ENCODE peak calls at places on chromosomes 6 and 20, in nine cellular contexts. One of them, this sample, is unnamed.

GRCh38 chr6:3311798-3312197 is 53.1 kb downstream of the PSMG4 start:
- DNase-seq in SHP77: no peak
- DNase-seq in nephron progenitor cell: no peak
- DNase-seq in spleen: peak; percentile 16
- DNase-seq in KBM-7: no peak
- DNase-seq in mucosa of gallbladder: no peak
- DNase-seq in BE2C: no peak
- DNase-seq in non-pigmented ciliary epithelial cell: no peak
- DNase-seq in mesendoderm: no peak
- DNase-seq in this sample: no peak

GRCh38 chr6:159217595-159218275 is 48.5 kb downstream of the FNDC1 start:
- DNase-seq in mesendoderm: peak; percentile 83
- DNase-seq in non-pigmented ciliary epithelial cell: peak; percentile 6
- DNase-seq in spleen: no peak
- DNase-seq in SHP77: peak; percentile 2
- DNase-seq in KBM-7: peak; percentile 39
- DNase-seq in mucosa of gallbladder: peak; percentile 23
- DNase-seq in nephron progenitor cell: peak; percentile 64
- DNase-seq in BE2C: peak; percentile 50
- DNase-seq in this sample: peak; percentile 61

GRCh38 chr6:8000080-8001035 is 63.8 kb downstream of the BLOC1S5 start:
- DNase-seq in non-pigmented ciliary epithelial cell: no peak
- DNase-seq in spleen: no peak
- DNase-seq in nephron progenitor cell: no peak
- DNase-seq in SHP77: no peak
- DNase-seq in KBM-7: no peak
- DNase-seq in mucosa of gallbladder: no peak
- DNase-seq in mesendoderm: no peak
- DNase-seq in BE2C: no peak
- DNase-seq in this sample: no peak

GRCh38 chr6:30766461-30767157 is 22.3 kb upstream of the IER3 start:
- DNase-seq in mesendoderm: no peak
- DNase-seq in BE2C: no peak
- DNase-seq in mucosa of gallbladder: no peak
- DNase-seq in spleen: no peak
- DNase-seq in nephron progenitor cell: no peak
- DNase-seq in non-pigmented ciliary epithelial cell: no peak
- DNase-seq in KBM-7: no peak
- DNase-seq in SHP77: no peak
- DNase-seq in this sample: no peak

GRCh38 chr6:144806222-144806621 is 521.1 kb downstream of the UTRN start:
- DNase-seq in BE2C: no peak
- DNase-seq in nephron progenitor cell: no peak
- DNase-seq in mesendoderm: no peak
- DNase-seq in SHP77: no peak
- DNase-seq in mucosa of gallbladder: no peak
- DNase-seq in KBM-7: no peak
- DNase-seq in non-pigmented ciliary epithelial cell: no peak
- DNase-seq in spleen: no peak
- DNase-seq in this sample: no peak

GRCh38 chr6:151063339-151063738 is 176.4 kb upstream of the AKAP12 start:
- DNase-seq in KBM-7: no peak
- DNase-seq in SHP77: no peak
- DNase-seq in nephron progenitor cell: no peak
- DNase-seq in non-pigmented ciliary epithelial cell: no peak
- DNase-seq in BE2C: no peak
- DNase-seq in mucosa of gallbladder: no peak
- DNase-seq in mesendoderm: no peak
- DNase-seq in spleen: no peak
- DNase-seq in this sample: no peak

GRCh38 chr6:38080349-38080748 is 260.8 kb downstream of the ZFAND3 start:
- DNase-seq in nephron progenitor cell: no peak
- DNase-seq in mesendoderm: no peak
- DNase-seq in BE2C: no peak
- DNase-seq in non-pigmented ciliary epithelial cell: no peak
- DNase-seq in SHP77: no peak
- DNase-seq in mucosa of gallbladder: no peak
- DNase-seq in KBM-7: no peak
- DNase-seq in spleen: no peak
- DNase-seq in this sample: no peak

GRCh38 chr6:53326372-53327016 is 22.3 kb downstream of the ELOVL5 start:
- DNase-seq in BE2C: peak; percentile 71
- DNase-seq in nephron progenitor cell: no peak
- DNase-seq in spleen: no peak
- DNase-seq in non-pigmented ciliary epithelial cell: peak; percentile 97
- DNase-seq in KBM-7: no peak
- DNase-seq in mesendoderm: peak; percentile 91
- DNase-seq in SHP77: no peak
- DNase-seq in mucosa of gallbladder: peak; percentile 56
- DNase-seq in this sample: peak; percentile 23

GRCh38 chr6:138473144-138473543 is 26.1 kb downstream of the NHSL1 start:
- DNase-seq in nephron progenitor cell: no peak
- DNase-seq in SHP77: no peak
- DNase-seq in mesendoderm: no peak
- DNase-seq in spleen: no peak
- DNase-seq in BE2C: no peak
- DNase-seq in mucosa of gallbladder: no peak
- DNase-seq in non-pigmented ciliary epithelial cell: no peak
- DNase-seq in KBM-7: no peak
- DNase-seq in this sample: no peak

GRCh38 chr6:89145461-89145961 is 344 bp upstream of the PM20D2 start:
- DNase-seq in spleen: no peak
- DNase-seq in mucosa of gallbladder: no peak
- DNase-seq in nephron progenitor cell: no peak
- DNase-seq in SHP77: peak; percentile 37
- DNase-seq in non-pigmented ciliary epithelial cell: no peak
- DNase-seq in BE2C: no peak
- DNase-seq in mesendoderm: peak; percentile 8
- DNase-seq in KBM-7: no peak
- DNase-seq in this sample: peak; percentile 82

GRCh38 chr20:60224914-60225313 is 266.7 kb downstream of the CDH26 start:
- DNase-seq in non-pigmented ciliary epithelial cell: no peak
- DNase-seq in SHP77: peak; percentile 26
- DNase-seq in mesendoderm: peak; percentile 57
- DNase-seq in mucosa of gallbladder: no peak
- DNase-seq in KBM-7: peak; percentile 68
- DNase-seq in BE2C: peak; percentile 34
- DNase-seq in nephron progenitor cell: peak; percentile 30
- DNase-seq in spleen: no peak
- DNase-seq in this sample: peak; percentile 38

GRCh38 chr6:4920914-4921410 is 82.9 kb downstream of the RPP40 start:
- DNase-seq in mesendoderm: peak; percentile 37
- DNase-seq in nephron progenitor cell: no peak
- DNase-seq in SHP77: no peak
- DNase-seq in BE2C: no peak
- DNase-seq in non-pigmented ciliary epithelial cell: no peak
- DNase-seq in KBM-7: no peak
- DNase-seq in mucosa of gallbladder: no peak
- DNase-seq in spleen: no peak
- DNase-seq in this sample: no peak

GRCh38 chr6:404685-405423 is 13.3 kb downstream of the IRF4 start:
- DNase-seq in mesendoderm: no peak
- DNase-seq in KBM-7: peak; percentile 23
- DNase-seq in nephron progenitor cell: no peak
- DNase-seq in BE2C: no peak
- DNase-seq in non-pigmented ciliary epithelial cell: no peak
- DNase-seq in spleen: no peak
- DNase-seq in SHP77: no peak
- DNase-seq in mucosa of gallbladder: no peak
- DNase-seq in this sample: no peak

GRCh38 chr6:34052071-34052825 is 93.6 kb downstream of the GRM4 start:
- DNase-seq in nephron progenitor cell: no peak
- DNase-seq in BE2C: no peak
- DNase-seq in mucosa of gallbladder: no peak
- DNase-seq in non-pigmented ciliary epithelial cell: no peak
- DNase-seq in SHP77: no peak
- DNase-seq in mesendoderm: peak; percentile 61
- DNase-seq in spleen: no peak
- DNase-seq in KBM-7: no peak
- DNase-seq in this sample: no peak

GRCh38 chr6:138001750-138002349 is 105.4 kb downstream of the PERP start:
- DNase-seq in non-pigmented ciliary epithelial cell: no peak
- DNase-seq in spleen: no peak
- DNase-seq in mucosa of gallbladder: peak; percentile 61
- DNase-seq in BE2C: peak; percentile 49
- DNase-seq in SHP77: peak; percentile 37
- DNase-seq in nephron progenitor cell: peak; percentile 58
- DNase-seq in mesendoderm: peak; percentile 53
- DNase-seq in KBM-7: peak; percentile 68
- DNase-seq in this sample: peak; percentile 70

GRCh38 chr6:84926756-84927155 is 162.4 kb upstream of the TBX18 start:
- DNase-seq in non-pigmented ciliary epithelial cell: peak; percentile 15
- DNase-seq in KBM-7: no peak
- DNase-seq in mesendoderm: no peak
- DNase-seq in nephron progenitor cell: no peak
- DNase-seq in SHP77: no peak
- DNase-seq in BE2C: no peak
- DNase-seq in mucosa of gallbladder: no peak
- DNase-seq in spleen: no peak
- DNase-seq in this sample: no peak

GRCh38 chr6:43741829-43742228 is 28.2 kb upstream of the VEGFA start:
- DNase-seq in mucosa of gallbladder: no peak
- DNase-seq in non-pigmented ciliary epithelial cell: no peak
- DNase-seq in nephron progenitor cell: no peak
- DNase-seq in KBM-7: no peak
- DNase-seq in mesendoderm: no peak
- DNase-seq in SHP77: no peak
- DNase-seq in BE2C: no peak
- DNase-seq in spleen: no peak
- DNase-seq in this sample: no peak

GRCh38 chr6:106102967-106103727 is 17.0 kb downstream of the PRDM1 start:
- DNase-seq in SHP77: no peak
- DNase-seq in spleen: no peak
- DNase-seq in KBM-7: no peak
- DNase-seq in mesendoderm: peak; percentile 95
- DNase-seq in nephron progenitor cell: no peak
- DNase-seq in mucosa of gallbladder: no peak
- DNase-seq in non-pigmented ciliary epithelial cell: no peak
- DNase-seq in BE2C: no peak
- DNase-seq in this sample: no peak

GRCh38 chr20:58017237-58017969 is 211.1 kb downstream of the ANKRD60 start:
- DNase-seq in mesendoderm: no peak
- DNase-seq in KBM-7: no peak
- DNase-seq in spleen: peak; percentile 72
- DNase-seq in BE2C: no peak
- DNase-seq in SHP77: no peak
- DNase-seq in nephron progenitor cell: no peak
- DNase-seq in mucosa of gallbladder: peak; percentile 88
- DNase-seq in non-pigmented ciliary epithelial cell: peak; percentile 70
- DNase-seq in this sample: peak; percentile 8

GRCh38 chr6:159978291-159979135 is 9.6 kb downstream of the IGF2R start:
- DNase-seq in SHP77: no peak
- DNase-seq in mucosa of gallbladder: no peak
- DNase-seq in nephron progenitor cell: no peak
- DNase-seq in spleen: no peak
- DNase-seq in non-pigmented ciliary epithelial cell: no peak
- DNase-seq in BE2C: no peak
- DNase-seq in KBM-7: no peak
- DNase-seq in mesendoderm: peak; percentile 41
- DNase-seq in this sample: no peak

GRCh38 chr20:31602779-31603441 is 2.2 kb upstream of the ID1 start:
- DNase-seq in nephron progenitor cell: peak; percentile 16
- DNase-seq in spleen: no peak
- DNase-seq in BE2C: peak; percentile 30
- DNase-seq in mesendoderm: no peak
- DNase-seq in mucosa of gallbladder: no peak
- DNase-seq in SHP77: no peak
- DNase-seq in KBM-7: peak; percentile 64
- DNase-seq in non-pigmented ciliary epithelial cell: peak; percentile 73
- DNase-seq in this sample: peak; percentile 90